ENCODE peak calls at places on chromosomes 4 and X, in six cellular contexts. I, H, Z, Y, N and W are unnamed samples.

GRCh38 chr4:30769093-30769492 is 48.9 kb downstream of the PCDH7 start:
- DNase-seq in I (no peak), H (no peak), Z (no peak), Y (no peak), N (no peak), W (no peak)

GRCh38 chr4:75391489-75392166 is 122.6 kb downstream of the RCHY1 start:
- DNase-seq in I (no peak), H (no peak), Z (no peak), Y (no peak), N (no peak), W (no peak)

GRCh38 chrX:127888767-127889166 is 163.4 kb downstream of the ACTRT1 start:
- DNase-seq in I (no peak), H (no peak), Z (no peak), Y (no peak), N (no peak), W (no peak)

GRCh38 chr4:135838889-135839288 is 1637.3 kb upstream of the PABPC4L start:
- DNase-seq in I (no peak), H (no peak), Z (no peak), Y (no peak), N (no peak), W (no peak)

GRCh38 chrX:39196192-39197102 is 395.2 kb downstream of the MID1IP1 start:
- DNase-seq in I (no peak), H (peak), Z (no peak), Y (peak), N (no peak), W (peak)

GRCh38 chr4:124525524-124525923 is 187.0 kb downstream of the ANKRD50 start:
- DNase-seq in I (no peak), H (no peak), Z (no peak), Y (no peak), N (no peak), W (no peak)

GRCh38 chr4:124753941-124754581 is 41.5 kb upstream of the ANKRD50 start:
- DNase-seq in I (no peak), H (peak), Z (no peak), Y (no peak), N (no peak), W (no peak)

GRCh38 chrX:37349131-37350033 is at the start of gene PRRG1:
- DNase-seq in I (peak), H (peak), Z (peak), Y (no peak), N (peak), W (peak)

GRCh38 chr4:182855312-182855711 is 61.9 kb downstream of the DCTD start:
- DNase-seq in I (no peak), H (no peak), Z (no peak), Y (no peak), N (no peak), W (no peak)

GRCh38 chrX:45769919-45770582 is 569.4 kb upstream of the DIPK2B start:
- DNase-seq in I (no peak), H (peak), Z (peak), Y (peak), N (peak), W (peak)

GRCh38 chr4:130296448-130296847 is 1200.5 kb downstream of the C4orf33 start:
- DNase-seq in I (no peak), H (no peak), Z (no peak), Y (no peak), N (no peak), W (no peak)

GRCh38 chrX:48897157-48897620 is 379 bp downstream of the TIMM17B start:
- DNase-seq in I (peak), H (peak), Z (peak), Y (peak), N (peak), W (no peak)

GRCh38 chr4:5051210-5051691 is at the start of gene STK32B:
- DNase-seq in I (peak), H (peak), Z (peak), Y (no peak), N (peak), W (peak)

GRCh38 chrX:24526616-24527015 is 61.5 kb downstream of the PDK3 start:
- DNase-seq in I (no peak), H (no peak), Z (no peak), Y (no peak), N (no peak), W (no peak)

GRCh38 chrX:109384569-109385174 is 97.2 kb downstream of the GUCY2F start:
- DNase-seq in I (no peak), H (peak), Z (peak), Y (no peak), N (no peak), W (no peak)

GRCh38 chrX:119502727-119503483 is 34.7 kb downstream of the SLC25A5 start:
- DNase-seq in I (no peak), H (peak), Z (no peak), Y (no peak), N (no peak), W (no peak)

GRCh38 chrX:103343105-103343504 is 13.1 kb downstream of the TCEAL7 start:
- DNase-seq in I (no peak), H (peak), Z (peak), Y (peak), N (no peak), W (no peak)

GRCh38 chr4:128177376-128177959 is 110.1 kb downstream of the PGRMC2 start:
- DNase-seq in I (no peak), H (peak), Z (no peak), Y (no peak), N (no peak), W (no peak)

GRCh38 chr4:59180161-59180560 is 2020.0 kb upstream of the ADGRL3 start:
- DNase-seq in I (no peak), H (no peak), Z (no peak), Y (no peak), N (no peak), W (no peak)

DNA sequence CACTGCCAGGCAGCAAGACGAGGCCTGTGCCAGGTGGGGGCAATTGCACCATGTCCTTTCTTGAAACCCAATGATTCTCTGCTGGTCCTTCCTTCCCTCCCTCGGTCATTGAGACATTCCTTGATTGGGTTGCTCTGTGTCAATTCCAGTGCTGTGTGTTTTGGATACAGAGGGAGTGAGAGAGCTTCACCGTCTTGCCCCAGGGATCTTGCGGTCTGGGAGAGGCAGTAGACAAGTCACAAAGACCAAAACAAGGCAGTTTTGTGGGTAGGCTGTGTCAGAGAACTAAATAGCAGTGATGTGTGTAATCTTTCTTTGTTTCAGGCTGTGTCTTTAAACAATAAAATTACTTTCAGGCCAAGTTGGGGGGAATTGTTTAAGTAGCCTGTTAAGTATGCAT is 38.8 kb upstream of the TADA2B start:
- DNase-seq in I (no peak), H (no peak), Z (no peak), Y (no peak), N (no peak), W (no peak)
- H3K27ac ChIP-seq in I (no peak), H (no peak), Z (no peak), Y (no peak), N (no peak), W (no peak)

GRCh38 chr4:100081511-100081910 is 108.8 kb downstream of the DDIT4L start:
- DNase-seq in I (no peak), H (no peak), Z (no peak), Y (no peak), N (no peak), W (no peak)
- H3K27ac ChIP-seq in I (no peak), H (no peak), Z (no peak), Y (no peak), N (no peak), W (no peak)

GRCh38 chr4:80189956-80190671 is 7.2 kb upstream of the PRDM8 start:
- DNase-seq in I (no peak), H (peak), Z (no peak), Y (no peak), N (no peak), W (no peak)
- H3K27ac ChIP-seq in I (peak), H (no peak), Z (no peak), Y (no peak), N (no peak), W (no peak)

GRCh38 chr4:37455301-37456062 is 210.9 kb downstream of the NWD2 start:
- DNase-seq in I (no peak), H (no peak), Z (no peak), Y (no peak), N (no peak), W (no peak)

GRCh38 chr4:37453004-37453360 is 208.4 kb downstream of the NWD2 start:
- DNase-seq in I (peak), H (peak), Z (peak), Y (peak), N (no peak), W (no peak)

GRCh38 chr4:37451646-37452045 is 207.1 kb downstream of the NWD2 start:
- DNase-seq in I (no peak), H (no peak), Z (no peak), Y (no peak), N (no peak), W (no peak)

GRCh38 chr4:37454263-37454800 is 209.8 kb downstream of the NWD2 start:
- DNase-seq in I (no peak), H (no peak), Z (no peak), Y (no peak), N (no peak), W (no peak)

GRCh38 chr4:37453361-37454262 is 209.1 kb downstream of the NWD2 start:
- DNase-seq in I (peak), H (peak), Z (peak), Y (peak), N (peak), W (no peak)
- H3K27ac ChIP-seq in I (no peak), H (no peak), Z (no peak), Y (no peak), N (no peak), W (no peak)

GRCh38 chr4:23934915-23935314 is 45.1 kb upstream of the PPARGC1A start:
- DNase-seq in I (no peak), H (peak), Z (peak), Y (no peak), N (peak), W (peak)
- H3K27ac ChIP-seq in I (no peak), H (no peak), Z (peak), Y (no peak), N (no peak), W (no peak)

GRCh38 chrX:101750744-101751143 is 91.1 kb upstream of the ARMCX2 start:
- DNase-seq in I (no peak), H (no peak), Z (no peak), Y (no peak), N (no peak), W (no peak)
- H3K27ac ChIP-seq in I (no peak), H (no peak), Z (no peak), Y (no peak), N (no peak), W (no peak)

GRCh38 chrX:43654431-43655150 is 1.5 kb upstream of the MAOA start:
- DNase-seq in I (peak), H (peak), Z (peak), Y (peak), N (peak), W (peak)
- H3K27ac ChIP-seq in I (peak), H (peak), Z (peak), Y (no peak), N (peak), W (peak)

DNA sequence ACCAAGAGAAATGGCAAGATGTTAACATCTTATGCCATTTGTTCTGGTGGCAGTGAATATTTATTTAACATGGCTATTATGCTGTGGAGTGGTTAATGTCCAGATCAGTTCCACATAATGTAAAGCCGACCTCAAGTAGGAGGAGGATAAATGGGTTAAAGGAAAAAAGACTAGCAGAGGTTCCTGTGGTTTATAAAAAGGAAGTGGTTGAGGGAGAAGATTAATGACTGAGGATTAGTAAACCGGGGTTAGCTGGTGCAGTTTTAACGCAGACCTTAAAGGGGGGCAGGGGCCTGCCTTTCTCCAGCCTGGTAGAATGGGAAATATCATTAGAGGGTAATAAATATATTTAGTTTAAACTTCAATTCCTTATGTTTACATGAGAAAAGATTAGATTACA is 124.3 kb upstream of the LIMCH1 start:
- DNase-seq in I (peak), H (peak), Z (no peak), Y (no peak), N (no peak), W (no peak)
- H3K27ac ChIP-seq in I (no peak), H (no peak), Z (no peak), Y (no peak), N (no peak), W (no peak)

GRCh38 chr4:73726000-73726399 is 14.4 kb upstream of the CXCL8 start:
- DNase-seq in I (no peak), H (peak), Z (no peak), Y (no peak), N (no peak), W (no peak)
- H3K27ac ChIP-seq in I (no peak), H (no peak), Z (no peak), Y (no peak), N (no peak), W (no peak)